ENCODE peak calls at places on chromosome 17, in six cellular contexts. A is stomach, G is sigmoid colon, S is body of pancreas, O is adrenal gland, W is upper lobe of right lung. Y is an unnamed sample.

GRCh38 chr17:82050761-82051641 is 610 bp downstream of the RFNG start:
- DNase-seq in S (no peak), G (no peak), W (no peak), A (no peak), O (no peak), Y (no peak)

GRCh38 chr17:63699638-63700527 is at the start of gene LIMD2:
- DNase-seq in A (peak; percentile 66), G (peak; percentile 76), W (peak; percentile 84), S (peak; percentile 40), O (peak; percentile 39), Y (no peak)

GRCh38 chr17:74356640-74357465 is 4.8 kb downstream of the BTBD17 start:
- DNase-seq in S (no peak), O (no peak), W (no peak), A (no peak), G (no peak), Y (no peak)

GRCh38 chr17:52027620-52028019 is 130.9 kb downstream of the CA10 start:
- DNase-seq in S (no peak), G (no peak), A (no peak), O (no peak), W (no peak), Y (no peak)

GRCh38 chr17:13885953-13886889 is 183.1 kb upstream of the COX10 start:
- DNase-seq in G (no peak), A (no peak), S (no peak), W (no peak), O (no peak), Y (no peak)

GRCh38 chr17:6682339-6682738 is 30.8 kb downstream of the C17orf100 start:
- DNase-seq in G (no peak), O (no peak), W (no peak), S (no peak), A (no peak), Y (no peak)

GRCh38 chr17:68868708-68869107 is 86.5 kb downstream of the ABCA8 start:
- DNase-seq in S (peak; percentile 41), G (no peak), O (peak; percentile 38), W (no peak), A (no peak), Y (no peak)

GRCh38 chr17:2395258-2396170 is 5.3 kb downstream of the MNT start:
- DNase-seq in O (peak; percentile 64), G (peak; percentile 72), W (peak; percentile 81), A (no peak), S (no peak), Y (no peak)

GRCh38 chr17:82366749-82367148 is 4.8 kb upstream of the UTS2R start:
- DNase-seq in W (no peak), G (no peak), A (no peak), S (no peak), O (no peak), Y (no peak)

GRCh38 chr17:14298221-14298994 is 2.5 kb upstream of the HS3ST3B1 start:
- DNase-seq in G (no peak), O (no peak), W (no peak), S (no peak), A (no peak), Y (no peak)

GRCh38 chr17:65589321-65589720 is 27.9 kb upstream of the AXIN2 start:
- DNase-seq in S (no peak), A (no peak), O (no peak), W (no peak), G (no peak), Y (no peak)

GRCh38 chr17:13321932-13322701 is 279.6 kb downstream of the HS3ST3A1 start:
- DNase-seq in W (no peak), S (no peak), O (no peak), A (no peak), G (no peak), Y (no peak)

GRCh38 chr17:64001763-64002529 is 3.8 kb downstream of the PRR29 start:
- DNase-seq in W (peak; percentile 83), O (peak; percentile 45), G (peak; percentile 84), A (no peak), S (no peak), Y (no peak)

GRCh38 chr17:50426814-50427787 is 1.1 kb downstream of the ACSF2 start:
- DNase-seq in W (no peak), A (peak; percentile 56), O (peak; percentile 48), G (peak; percentile 69), S (peak; percentile 26), Y (no peak)

GRCh38 chr17:65559483-65559801 is 2.0 kb downstream of the AXIN2 start:
- DNase-seq in G (no peak), A (no peak), S (no peak), O (no peak), W (no peak), Y (no peak)

GRCh38 chr17:50184611-50185398 is 16.6 kb downstream of the COL1A1 start:
- DNase-seq in W (peak; percentile 76), O (no peak), S (no peak), A (no peak), G (peak; percentile 92), Y (no peak)

GRCh38 chr17:81401727-81402529 is 6.7 kb downstream of the BAHCC1 start:
- DNase-seq in O (no peak), G (no peak), S (no peak), W (no peak), A (no peak), Y (no peak)

GRCh38 chr17:10612957-10613744 is 44.0 kb downstream of the MYH3 start:
- DNase-seq in W (no peak), G (no peak), A (no peak), O (no peak), S (no peak), Y (no peak)

GRCh38 chr17:63295288-63295687 is 150.8 kb downstream of the CYB561 start:
- DNase-seq in O (no peak), S (no peak), A (no peak), G (no peak), W (no peak), Y (no peak)

GRCh38 chr17:76700627-76701470 is 9.9 kb downstream of the MXRA7 start:
- DNase-seq in G (peak; percentile 91), S (no peak), W (no peak), O (peak; percentile 81), A (no peak), Y (no peak)
- H3K4me1 ChIP-seq in G (no peaks in the 10 kb centered on the region), S (peaks cover 19% of the 10 kb centered on the region), W (peaks cover 48% of the 10 kb centered on the region), O (peaks cover 89% of the 10 kb centered on the region), A (peaks cover 29% of the 10 kb centered on the region), Y (no peaks in the 10 kb centered on the region)

GRCh38 chr17:27538156-27538955 is 82.1 kb downstream of the KSR1 start:
- DNase-seq in A (no peak), G (no peak), S (no peak), W (peak; percentile 42), O (no peak), Y (no peak)
- H3K4me1 ChIP-seq in A (peaks cover 21% of the 10 kb centered on the region), G (no peaks in the 10 kb centered on the region), S (peaks cover 92% of the 10 kb centered on the region), W (peaks cover 62% of the 10 kb centered on the region), O (peaks cover 42% of the 10 kb centered on the region), Y (no peaks in the 10 kb centered on the region)

DNA sequence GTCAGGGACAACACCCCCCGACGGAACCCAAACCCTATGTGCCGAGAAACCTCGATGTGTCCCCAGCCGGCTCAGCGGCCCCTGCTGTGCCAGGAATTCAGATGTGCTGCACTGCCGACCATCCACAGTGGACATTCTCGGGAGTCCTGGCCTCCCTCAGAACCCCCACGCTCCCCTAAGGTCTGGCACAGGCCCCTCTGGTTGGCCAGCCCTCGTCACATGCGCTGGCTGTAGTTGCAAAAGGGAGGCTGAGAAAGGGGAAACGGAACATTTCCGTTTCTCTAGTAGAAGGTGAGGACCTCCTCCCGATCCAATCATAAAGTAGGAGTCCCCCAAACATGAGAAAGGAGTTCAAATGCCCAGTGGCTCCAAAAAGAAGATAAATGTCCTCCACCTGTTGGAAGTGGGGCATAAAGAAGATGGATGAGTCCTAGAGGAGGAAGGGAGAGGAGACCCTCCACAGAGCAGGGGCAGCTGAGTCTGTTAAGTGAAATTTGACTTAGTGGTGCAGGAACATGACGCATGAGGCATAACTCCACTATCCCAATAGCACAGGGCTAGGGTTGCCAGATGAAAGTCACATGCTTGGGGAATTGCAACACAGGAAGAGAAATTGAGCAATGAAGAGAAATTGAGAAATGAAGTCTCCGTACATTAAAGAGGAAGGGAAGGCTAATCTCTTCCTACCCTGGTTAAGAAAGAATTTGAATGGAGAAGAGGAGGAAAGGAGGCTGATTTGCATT is 49.3 kb upstream of the WSB1 start:
- DNase-seq in A (no peak), S (peak; percentile 70), W (peak; percentile 85), G (peak; percentile 91), O (peak; percentile 85), Y (peak; percentile 78)
- H3K4me1 ChIP-seq in A (peaks cover 25% of the 10 kb centered on the region), S (peaks cover 35% of the 10 kb centered on the region), W (peaks cover 80% of the 10 kb centered on the region), G (no peaks in the 10 kb centered on the region), O (peaks cover 50% of the 10 kb centered on the region), Y (peaks cover 42% of the 10 kb centered on the region)

GRCh38 chr17:48053758-48054237 is 5.6 kb downstream of the NFE2L1 start:
- DNase-seq in O (no peak), S (no peak), G (no peak), A (no peak), W (no peak), Y (no peak)

GRCh38 chr17:48052956-48053757 is 5.0 kb downstream of the NFE2L1 start:
- DNase-seq in S (peak; percentile 75), O (peak; percentile 93), W (peak; percentile 35), G (peak; percentile 92), A (peak; percentile 39), Y (no peak)

GRCh38 chr17:48054238-48055185 is 6.4 kb downstream of the NFE2L1 start:
- DNase-seq in A (peak; percentile 53), W (peak; percentile 72), S (peak; percentile 88), G (peak; percentile 93), O (peak; percentile 94), Y (peak; percentile 69)

GRCh38 chr17:48051278-48051677 is 3.1 kb downstream of the NFE2L1 start:
- DNase-seq in G (peak; percentile 72), W (no peak), S (no peak), A (no peak), O (no peak), Y (no peak)

DNA sequence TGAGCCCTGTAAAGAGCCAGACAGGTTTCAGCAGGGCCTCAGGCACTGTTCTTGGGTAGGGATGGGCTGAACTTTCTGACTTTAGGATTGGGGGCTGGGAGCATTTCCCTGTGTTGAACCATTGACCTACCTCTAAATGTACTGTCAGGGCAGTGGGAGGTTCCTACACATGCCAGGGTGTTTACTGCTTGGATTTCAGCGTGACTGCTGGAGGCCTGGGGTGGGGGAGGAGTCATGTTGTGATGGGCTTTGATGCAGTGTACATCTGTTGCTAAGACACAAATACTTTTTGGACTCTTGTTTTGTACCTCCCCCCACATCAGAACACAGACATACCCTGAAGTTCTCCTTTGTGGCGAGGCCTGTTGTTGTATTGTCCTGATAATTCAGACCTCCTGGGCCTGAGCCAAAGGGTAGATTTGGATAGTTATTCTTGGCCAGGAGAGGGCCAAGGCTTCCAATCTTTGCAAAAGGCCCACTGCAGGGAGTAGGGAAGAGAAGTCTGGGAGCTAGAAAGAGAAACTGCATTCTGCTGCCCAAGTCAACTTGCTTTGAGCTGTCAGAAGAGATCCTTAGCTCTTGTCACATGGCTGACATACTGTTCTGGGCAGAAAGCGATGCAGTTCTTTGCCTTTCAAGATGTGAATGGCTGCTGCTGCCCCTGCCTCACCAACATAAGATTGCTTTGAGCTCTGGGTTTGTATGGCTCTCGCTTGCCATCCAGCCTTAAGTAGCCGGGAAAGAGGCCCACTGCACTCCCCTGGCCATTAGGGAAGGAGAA is 3.7 kb downstream of the NFE2L1 start:
- DNase-seq in W (no peak), G (peak; percentile 81), O (peak; percentile 78), S (peak; percentile 40), A (peak; percentile 38), Y (peak; percentile 77)
- H3K4me1 ChIP-seq in W (peaks cover 71% of the 10 kb centered on the region), G (no peaks in the 10 kb centered on the region), O (peaks cover 79% of the 10 kb centered on the region), S (peaks cover 70% of the 10 kb centered on the region), A (peaks cover 73% of the 10 kb centered on the region), Y (peaks cover 42% of the 10 kb centered on the region)

GRCh38 chr17:79791354-79792123 is 5.3 kb downstream of the CBX8 start:
- DNase-seq in W (peak; percentile 62), S (no peak), A (no peak), O (peak; percentile 14), G (no peak), Y (no peak)
- H3K4me1 ChIP-seq in W (peaks cover 16% of the 10 kb centered on the region), S (peaks cover 31% of the 10 kb centered on the region), A (peaks cover 31% of the 10 kb centered on the region), O (peaks cover 14% of the 10 kb centered on the region), G (no peaks in the 10 kb centered on the region), Y (peaks cover 3% of the 10 kb centered on the region)